ENCODE peak calls at places on chromosome 6, in four cellular contexts. J is foreskin fibroblast; D is stimulated activated CD8-positive, alpha-beta memory T cell treated with anti-CD3 and anti-CD28 coated beads, Interleukin-7, amount 100 ng/mL, for 1 hour; Q is 8988T. O is an unnamed sample.

GRCh38 chr6:113994934-113995342 is 24.0 kb upstream of the HDAC2 start:
- DNase-seq in J (peak; percentile 94), D (no peak), Q (peak; percentile 48), O (peak; percentile 41)

GRCh38 chr6:38391206-38391908 is 248.4 kb downstream of the BTBD9 start:
- DNase-seq in J (peak; percentile 57), D (no peak), Q (no peak), O (peak; percentile 74)

GRCh38 chr6:33276581-33276863 is 401 bp upstream of the B3GALT4 start:
- DNase-seq in J (no peak), D (no peak), Q (no peak), O (no peak)

GRCh38 chr6:90502866-90503407 is 83.9 kb downstream of the MAP3K7 start:
- DNase-seq in J (no peak), D (no peak), Q (no peak), O (peak; percentile 56)

GRCh38 chr6:39430968-39431523 is 108.5 kb upstream of the KCNK16 start:
- DNase-seq in J (peak; percentile 75), D (no peak), Q (no peak), O (no peak)

GRCh38 chr6:49151461-49151860 is 311.6 kb downstream of the MMUT start:
- DNase-seq in J (no peak), D (no peak), Q (no peak), O (no peak)

GRCh38 chr6:40251609-40252008 is 317.3 kb upstream of the MOCS1 start:
- DNase-seq in J (no peak), D (no peak), Q (no peak), O (no peak)

GRCh38 chr6:144316866-144317204 is 31.7 kb downstream of the UTRN start:
- DNase-seq in J (no peak), D (no peak), Q (no peak), O (no peak)

GRCh38 chr6:35148167-35148741 is 7.1 kb upstream of the TCP11 start:
- DNase-seq in J (peak; percentile 65), D (no peak), Q (no peak), O (no peak)

GRCh38 chr6:106089981-106090380 is 3.8 kb downstream of the PRDM1 start:
- DNase-seq in J (peak; percentile 71), D (no peak), Q (no peak), O (peak; percentile 17)

GRCh38 chr6:133551847-133552331 is 310.7 kb downstream of the EYA4 start:
- DNase-seq in J (peak; percentile 98), D (no peak), Q (no peak), O (peak; percentile 41)

GRCh38 chr6:167711784-167712183 is 114.9 kb upstream of the AFDN start:
- DNase-seq in J (no peak), D (no peak), Q (no peak), O (no peak)

GRCh38 chr6:26412954-26413353 is 10.9 kb downstream of the BTN3A1 start:
- DNase-seq in J (no peak), D (no peak), Q (no peak), O (no peak)